ENCODE peak calls at places on chromosomes 13 and 19, in four cellular contexts. P is heart left ventricle, X is adrenal gland, I is PC-3. O is an unnamed sample.

GRCh38 chr13:94546071-94546839 is 49.7 kb downstream of the TGDS start:
- DNase-seq in I (no peak), X (no peak), P (no peak), O (no peak)

GRCh38 chr19:31214086-31214485 is 135.2 kb downstream of the TSHZ3 start:
- DNase-seq in P (peak; percentile 61), I (peak; percentile 80), X (peak; percentile 16), O (peak; percentile 99)

GRCh38 chr13:39496487-39496998 is 106.5 kb downstream of the LHFPL6 start:
- DNase-seq in P (no peak), X (no peak), I (no peak), O (no peak)

GRCh38 chr19:19149402-19149801 is 11.1 kb upstream of the TMEM161A start:
- DNase-seq in X (no peak), I (no peak), P (no peak), O (no peak)

GRCh38 chr19:43468354-43469159 is 3.1 kb upstream of the LYPD3 start:
- DNase-seq in I (no peak), X (no peak), P (no peak), O (no peak)

GRCh38 chr13:102897371-102898138 is 51.7 kb downstream of the ERCC5 start:
- DNase-seq in I (no peak), X (peak; percentile 29), P (peak; percentile 86), O (no peak)

GRCh38 chr13:95801825-95802224 is 124.9 kb downstream of the DNAJC3 start:
- DNase-seq in I (no peak), P (no peak), X (no peak), O (no peak)

GRCh38 chr19:3357731-3358391 is 8.5 kb upstream of the NFIC start:
- DNase-seq in I (no peak), P (no peak), X (no peak), O (no peak)

GRCh38 chr13:33723772-33724435 is 94.0 kb upstream of the RFC3 start:
- DNase-seq in X (peak; percentile 81), P (peak; percentile 79), I (peak; percentile 84), O (peak; percentile 84)

GRCh38 chr19:5080030-5080644 is 111.2 kb downstream of the KDM4B start:
- DNase-seq in P (no peak), X (no peak), I (no peak), O (no peak)

GRCh38 chr19:12126707-12127106 is 13.4 kb downstream of the ZNF20 start:
- DNase-seq in I (no peak), X (no peak), P (no peak), O (peak; percentile 13)

GRCh38 chr13:81677857-81678256 is 1336.9 kb upstream of the SPRY2 start:
- DNase-seq in P (no peak), X (no peak), I (no peak), O (no peak)

GRCh38 chr19:16877581-16877980 is 11.2 kb upstream of the F2RL3 start:
- DNase-seq in X (no peak), P (no peak), I (no peak), O (no peak)

GRCh38 chr13:110506396-110506795 is 55.1 kb downstream of the RAB20 start:
- DNase-seq in X (no peak), P (no peak), I (no peak), O (no peak)

GRCh38 chr19:35508129-35508528 is 5.3 kb downstream of the DMKN start:
- DNase-seq in P (no peak), I (no peak), X (no peak), O (no peak)

GRCh38 chr13:41782086-41782485 is 178.8 kb downstream of the VWA8 start:
- DNase-seq in I (no peak), P (no peak), X (no peak), O (no peak)

GRCh38 chr13:100392709-100393630 is 195.6 kb downstream of the GGACT start:
- DNase-seq in X (peak; percentile 87), I (peak; percentile 95), P (peak; percentile 85), O (peak; percentile 100)

GRCh38 chr19:36151144-36152051 is 849 bp downstream of the COX7A1 start:
- DNase-seq in X (peak; percentile 64), P (peak; percentile 84), I (no peak), O (no peak)

GRCh38 chr19:13917888-13918406 is 11.9 kb downstream of the CC2D1A start:
- DNase-seq in X (no peak), P (peak; percentile 62), I (no peak), O (no peak)

GRCh38 chr13:27969073-27969865 is at the start of gene CDX2:
- DNase-seq in I (no peak), P (no peak), X (no peak), O (no peak)

GRCh38 chr19:45730389-45731288 is at the start of gene FBXO46:
- DNase-seq in X (peak; percentile 95), I (peak; percentile 95), P (peak; percentile 99), O (peak; percentile 98)
- TF ChIP-seq CTCF in X (no peak), I (peak; percentile 19), P (no peak), O (peak; percentile 41)

DNA sequence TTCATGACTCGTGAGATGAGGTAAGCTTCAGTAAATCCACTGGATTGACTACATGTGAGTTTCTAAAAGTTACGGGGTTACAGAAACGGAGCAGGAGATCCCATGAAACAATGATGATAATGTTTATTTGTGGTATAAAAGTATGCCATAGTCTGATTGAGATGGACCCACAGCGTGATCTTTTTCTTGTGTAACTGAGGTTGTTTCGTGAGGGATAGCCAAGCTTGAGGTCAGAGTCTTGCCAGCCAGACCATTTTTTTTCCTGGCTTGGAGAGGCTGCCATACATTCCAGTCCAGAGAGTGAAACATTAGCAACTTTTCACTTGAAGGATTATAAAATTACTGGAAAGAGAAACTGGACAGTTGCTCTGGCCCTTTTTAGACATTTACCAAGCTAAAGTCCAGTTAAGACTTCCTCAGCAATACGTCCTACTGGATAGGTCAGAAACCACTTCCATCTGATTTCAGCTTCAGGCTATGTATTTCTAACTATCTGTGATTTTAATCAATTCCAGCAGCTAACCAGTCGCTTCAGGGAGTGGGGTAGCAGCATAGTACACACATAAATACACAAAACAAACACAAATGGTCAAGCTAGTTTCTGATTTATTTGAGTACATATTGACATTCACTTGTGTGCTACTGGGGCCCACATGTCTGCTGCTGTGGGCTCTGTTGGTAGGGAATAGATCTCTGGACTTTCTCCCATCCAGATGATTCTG is 194.6 kb downstream of the POSTN start:
- DNase-seq in X (no peak), I (no peak), P (no peak), O (peak; percentile 87)
- H3K4me3 ChIP-seq in X (no peak overlapping the region), I (no peak overlapping the region), P (no peak overlapping the region), O (no peak overlapping the region)

GRCh38 chr19:47348819-47349795 is at the start of gene DHX34:
- DNase-seq in I (peak; percentile 97), P (peak; percentile 98), X (peak; percentile 98), O (peak; percentile 98)
- H3K27ac ChIP-seq in I (peak within 1 kb of the TSS; percentile 42), P (peak within 1 kb of the TSS; percentile 83), X (no peak within 1 kb of the TSS), O (peak within 1 kb of the TSS; percentile 36)

GRCh38 chr19:57746580-57747471 is at the start of gene ZNF776:
- DNase-seq in P (peak; percentile 85), X (peak; percentile 84), I (peak; percentile 96), O (peak; percentile 94)
- TF ChIP-seq CTCF in P (no peak), X (peak; percentile 7), I (no peak), O (no peak)

GRCh38 chr19:45076029-45076850 is at the start of gene ZNF296:
- DNase-seq in P (peak; percentile 74), I (peak; percentile 82), X (peak; percentile 73), O (no peak)

GRCh38 chr19:45076851-45077730 is 813 bp upstream of the ZNF296 start:
- DNase-seq in I (no peak), P (no peak), X (no peak), O (no peak)

GRCh38 chr19:45071969-45072790 is 4.1 kb downstream of the ZNF296 start:
- DNase-seq in P (no peak), I (no peak), X (no peak), O (no peak)

GRCh38 chr19:45075215-45076028 is 856 bp downstream of the ZNF296 start:
- DNase-seq in I (peak; percentile 82), X (no peak), P (peak; percentile 77), O (no peak)

GRCh38 chr19:45074744-45075143 is 1.5 kb downstream of the ZNF296 start:
- DNase-seq in X (no peak), P (no peak), I (no peak), O (no peak)
- H3K4me3 ChIP-seq in X (no peak overlapping the region), P (no peak overlapping the region), I (peak overlapping the region; percentile 66), O (no peak overlapping the region)

DNA sequence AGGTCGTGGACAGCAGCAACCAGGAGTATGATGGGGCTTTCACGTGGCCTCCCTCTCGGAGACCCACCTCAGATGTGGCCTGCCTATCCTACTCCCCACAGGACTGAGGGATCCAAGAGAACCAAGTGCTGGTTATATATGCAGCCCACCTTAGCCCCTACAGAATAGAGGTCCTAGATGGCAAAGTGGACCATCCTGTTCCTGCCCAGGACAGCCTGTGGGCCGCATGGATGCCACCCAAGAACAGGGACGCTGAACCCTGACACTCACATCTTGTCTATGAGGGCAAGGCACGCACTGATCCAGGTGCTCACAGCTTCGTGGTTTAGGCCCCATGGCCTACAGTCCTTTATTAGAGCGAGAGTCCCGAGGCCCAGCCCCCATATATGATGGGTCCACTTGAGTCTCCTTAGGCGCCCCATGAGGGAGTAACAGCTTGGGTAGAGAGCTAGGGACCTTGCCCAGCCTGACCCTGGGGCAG is 1.5 kb upstream of the SLC27A5 start:
- DNase-seq in X (peak; percentile 47), P (no peak), I (no peak), O (no peak)
- H3K27ac ChIP-seq in X (no peak overlapping the region), P (peak overlapping the region; percentile 84), I (no peak overlapping the region), O (no peak overlapping the region)

DNA sequence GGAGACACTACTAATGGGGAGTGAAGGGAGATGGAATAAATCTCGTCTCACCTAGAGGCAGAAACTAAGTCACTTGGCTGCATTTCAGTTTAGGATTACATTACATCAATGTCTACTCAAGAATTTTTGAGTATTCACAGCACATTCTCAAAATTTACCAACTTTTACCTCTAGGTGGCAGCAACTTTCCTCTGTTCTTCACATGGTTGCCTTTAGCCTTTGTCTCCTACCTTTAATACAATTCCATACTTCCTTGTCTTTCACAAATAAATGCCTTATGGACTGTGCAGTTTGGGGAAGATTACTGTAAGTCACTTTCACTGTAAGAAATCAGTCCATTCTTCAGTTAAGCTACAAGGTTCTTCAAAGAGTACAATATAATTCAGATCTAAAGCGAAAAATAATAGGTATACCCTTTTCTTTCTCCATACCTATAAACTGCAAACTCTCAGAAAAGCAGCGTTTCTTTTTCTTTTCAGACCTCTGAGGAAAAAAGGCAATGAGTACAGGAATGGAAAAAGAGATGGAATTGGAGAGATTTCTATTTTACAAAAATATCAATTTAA is 379.4 kb downstream of the KLF12 start:
- DNase-seq in X (peak; percentile 40), P (no peak), I (peak; percentile 85), O (peak; percentile 72)
- TF ChIP-seq CTCF in X (peak; percentile 73), P (peak; percentile 56), I (peak; percentile 72), O (peak; percentile 58)